ENCODE peak calls at places on chromosomes 3 and 15, in seven cellular contexts. One of them, this sample, is unnamed.

GRCh38 chr3:193978446-193978845 is 157.5 kb upstream of the HES1 start:
- DNase-seq in nephron progenitor cell: no peak
- DNase-seq in epithelial cell of proximal tubule: no peak
- DNase-seq in pancreas: no peak
- DNase-seq in left ventricle myocardium inferior: no peak
- DNase-seq in AG09319: no peak
- DNase-seq in Panc1: no peak
- DNase-seq in this sample: no peak

GRCh38 chr15:68010366-68010765 is 43.7 kb upstream of the PIAS1 start:
- DNase-seq in epithelial cell of proximal tubule: no peak
- DNase-seq in Panc1: no peak
- DNase-seq in AG09319: no peak
- DNase-seq in left ventricle myocardium inferior: no peak
- DNase-seq in pancreas: no peak
- DNase-seq in nephron progenitor cell: no peak
- DNase-seq in this sample: peak; percentile 53

GRCh38 chr15:94119923-94120775 is 111.2 kb upstream of the MCTP2 start:
- DNase-seq in AG09319: peak; percentile 78
- DNase-seq in epithelial cell of proximal tubule: peak; percentile 63
- DNase-seq in Panc1: peak; percentile 77
- DNase-seq in pancreas: peak; percentile 20
- DNase-seq in left ventricle myocardium inferior: peak; percentile 27
- DNase-seq in nephron progenitor cell: peak; percentile 55
- DNase-seq in this sample: peak; percentile 84

GRCh38 chr3:153356908-153357307 is 194.9 kb downstream of the RAP2B start:
- DNase-seq in epithelial cell of proximal tubule: no peak
- DNase-seq in Panc1: no peak
- DNase-seq in AG09319: no peak
- DNase-seq in nephron progenitor cell: no peak
- DNase-seq in pancreas: no peak
- DNase-seq in left ventricle myocardium inferior: no peak
- DNase-seq in this sample: no peak

GRCh38 chr15:68275165-68275746 is 2.3 kb upstream of the FEM1B start:
- DNase-seq in epithelial cell of proximal tubule: no peak
- DNase-seq in nephron progenitor cell: no peak
- DNase-seq in Panc1: no peak
- DNase-seq in left ventricle myocardium inferior: no peak
- DNase-seq in AG09319: no peak
- DNase-seq in pancreas: no peak
- DNase-seq in this sample: no peak

GRCh38 chr15:74626752-74627692 is 11.4 kb downstream of the CLK3 start:
- DNase-seq in pancreas: no peak
- DNase-seq in AG09319: no peak
- DNase-seq in nephron progenitor cell: no peak
- DNase-seq in epithelial cell of proximal tubule: no peak
- DNase-seq in left ventricle myocardium inferior: no peak
- DNase-seq in Panc1: no peak
- DNase-seq in this sample: no peak

GRCh38 chr3:30894521-30895289 is at the start of gene GADL1:
- DNase-seq in nephron progenitor cell: peak; percentile 74
- DNase-seq in Panc1: no peak
- DNase-seq in pancreas: peak; percentile 14
- DNase-seq in epithelial cell of proximal tubule: no peak
- DNase-seq in left ventricle myocardium inferior: peak; percentile 24
- DNase-seq in AG09319: no peak
- DNase-seq in this sample: peak; percentile 81

GRCh38 chr3:100040846-100041245 is 73.5 kb downstream of the FILIP1L start:
- DNase-seq in pancreas: no peak
- DNase-seq in left ventricle myocardium inferior: no peak
- DNase-seq in Panc1: no peak
- DNase-seq in AG09319: no peak
- DNase-seq in epithelial cell of proximal tubule: no peak
- DNase-seq in nephron progenitor cell: no peak
- DNase-seq in this sample: no peak

GRCh38 chr3:113977822-113978221 is 30.0 kb downstream of the ZDHHC23 start:
- DNase-seq in epithelial cell of proximal tubule: no peak
- DNase-seq in pancreas: no peak
- DNase-seq in Panc1: no peak
- DNase-seq in AG09319: no peak
- DNase-seq in left ventricle myocardium inferior: no peak
- DNase-seq in nephron progenitor cell: no peak
- DNase-seq in this sample: no peak

GRCh38 chr3:101311676-101312075 is 8.7 kb downstream of the IMPG2 start:
- DNase-seq in pancreas: no peak
- DNase-seq in left ventricle myocardium inferior: no peak
- DNase-seq in epithelial cell of proximal tubule: no peak
- DNase-seq in nephron progenitor cell: no peak
- DNase-seq in Panc1: no peak
- DNase-seq in AG09319: no peak
- DNase-seq in this sample: no peak

GRCh38 chr3:130601662-130602061 is 84.7 kb downstream of the COL6A6 start:
- DNase-seq in epithelial cell of proximal tubule: no peak
- DNase-seq in nephron progenitor cell: no peak
- DNase-seq in AG09319: no peak
- DNase-seq in pancreas: no peak
- DNase-seq in Panc1: no peak
- DNase-seq in left ventricle myocardium inferior: no peak
- DNase-seq in this sample: no peak

GRCh38 chr3:51637941-51638471 is 33.0 kb upstream of the TEX264 start:
- DNase-seq in epithelial cell of proximal tubule: peak; percentile 40
- DNase-seq in nephron progenitor cell: peak; percentile 18
- DNase-seq in left ventricle myocardium inferior: no peak
- DNase-seq in pancreas: no peak
- DNase-seq in Panc1: peak; percentile 36
- DNase-seq in AG09319: peak; percentile 25
- DNase-seq in this sample: peak; percentile 89

GRCh38 chr3:168472811-168473210 is 377.1 kb upstream of the GOLIM4 start:
- DNase-seq in nephron progenitor cell: no peak
- DNase-seq in left ventricle myocardium inferior: no peak
- DNase-seq in epithelial cell of proximal tubule: no peak
- DNase-seq in Panc1: no peak
- DNase-seq in pancreas: no peak
- DNase-seq in AG09319: no peak
- DNase-seq in this sample: no peak

GRCh38 chr3:100073555-100074307 is 40.6 kb downstream of the FILIP1L start:
- DNase-seq in Panc1: no peak
- DNase-seq in nephron progenitor cell: peak; percentile 30
- DNase-seq in epithelial cell of proximal tubule: no peak
- DNase-seq in AG09319: peak; percentile 43
- DNase-seq in left ventricle myocardium inferior: peak; percentile 27
- DNase-seq in pancreas: no peak
- DNase-seq in this sample: peak; percentile 65

GRCh38 chr15:91214675-91215590 is 114.9 kb downstream of the SV2B start:
- DNase-seq in epithelial cell of proximal tubule: no peak
- DNase-seq in nephron progenitor cell: no peak
- DNase-seq in left ventricle myocardium inferior: no peak
- DNase-seq in pancreas: no peak
- DNase-seq in AG09319: no peak
- DNase-seq in Panc1: no peak
- DNase-seq in this sample: peak; percentile 52

GRCh38 chr15:89052474-89052873 is 35.8 kb upstream of the ABHD2 start:
- DNase-seq in pancreas: no peak
- DNase-seq in nephron progenitor cell: no peak
- DNase-seq in epithelial cell of proximal tubule: no peak
- DNase-seq in Panc1: no peak
- DNase-seq in AG09319: peak; percentile 87
- DNase-seq in left ventricle myocardium inferior: no peak
- DNase-seq in this sample: no peak

GRCh38 chr15:74821091-74821789 is 5.2 kb upstream of the CPLX3 start:
- DNase-seq in left ventricle myocardium inferior: no peak
- DNase-seq in AG09319: no peak
- DNase-seq in Panc1: no peak
- DNase-seq in pancreas: no peak
- DNase-seq in epithelial cell of proximal tubule: no peak
- DNase-seq in nephron progenitor cell: no peak
- DNase-seq in this sample: peak; percentile 65

GRCh38 chr3:122628567-122628966 is 51.1 kb downstream of the PARP15 start:
- DNase-seq in epithelial cell of proximal tubule: no peak
- DNase-seq in nephron progenitor cell: no peak
- DNase-seq in pancreas: no peak
- DNase-seq in AG09319: no peak
- DNase-seq in left ventricle myocardium inferior: no peak
- DNase-seq in Panc1: no peak
- DNase-seq in this sample: no peak

GRCh38 chr3:43707998-43708397 is 17.3 kb downstream of the ABHD5 start:
- DNase-seq in pancreas: no peak
- DNase-seq in left ventricle myocardium inferior: no peak
- DNase-seq in epithelial cell of proximal tubule: peak; percentile 87
- DNase-seq in Panc1: peak; percentile 15
- DNase-seq in AG09319: no peak
- DNase-seq in nephron progenitor cell: no peak
- DNase-seq in this sample: no peak

GRCh38 chr3:45204136-45204535 is 22.0 kb downstream of the TMEM158 start:
- DNase-seq in AG09319: no peak
- DNase-seq in pancreas: no peak
- DNase-seq in left ventricle myocardium inferior: no peak
- DNase-seq in epithelial cell of proximal tubule: no peak
- DNase-seq in Panc1: no peak
- DNase-seq in nephron progenitor cell: no peak
- DNase-seq in this sample: no peak

DNA sequence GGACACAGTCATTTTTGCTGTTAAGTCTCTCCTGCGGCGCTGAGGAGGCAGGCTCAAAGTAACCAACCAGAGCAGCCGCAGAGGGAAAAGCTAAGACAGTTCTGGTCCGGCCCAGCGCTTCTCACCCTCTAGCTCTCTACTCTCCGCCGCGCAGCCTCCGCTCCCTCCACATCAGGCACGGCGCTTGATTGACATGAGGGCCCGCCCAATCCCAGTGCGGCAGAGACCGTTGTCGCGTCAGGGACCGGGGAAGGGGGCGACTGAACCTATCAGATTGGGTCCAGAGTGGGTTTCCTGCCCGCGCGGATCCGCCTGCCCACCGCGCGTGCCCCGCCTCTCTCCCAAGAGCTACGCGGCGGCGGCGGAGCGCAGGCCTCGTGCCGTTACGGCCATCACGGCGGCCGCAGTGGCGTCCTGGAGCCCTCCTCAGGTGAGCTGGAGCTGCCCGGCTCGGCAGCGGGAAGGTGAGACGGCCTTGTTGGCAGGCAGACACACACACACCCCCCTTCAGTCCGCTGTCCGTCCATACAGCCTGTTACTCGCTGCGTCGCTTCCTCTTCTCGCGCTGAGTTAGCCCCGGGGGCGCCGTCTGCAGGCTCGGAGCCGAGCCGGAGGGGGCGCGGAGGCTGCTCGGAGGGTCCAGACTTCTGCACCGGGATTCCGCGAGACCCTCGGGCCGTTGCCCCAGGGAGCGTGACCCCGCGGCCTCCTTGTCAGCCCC is at the start of gene NCK1:
- DNase-seq in epithelial cell of proximal tubule: peak; percentile 65
- DNase-seq in left ventricle myocardium inferior: peak; percentile 99
- DNase-seq in nephron progenitor cell: peak; percentile 97
- DNase-seq in AG09319: peak; percentile 95
- DNase-seq in Panc1: peak; percentile 85
- DNase-seq in pancreas: peak; percentile 96
- DNase-seq in this sample: peak; percentile 99
- TF ChIP-seq CTCF in epithelial cell of proximal tubule: no peak
- TF ChIP-seq CTCF in left ventricle myocardium inferior: peak; percentile 39
- TF ChIP-seq CTCF in nephron progenitor cell: no peak
- TF ChIP-seq CTCF in AG09319: no peak
- TF ChIP-seq CTCF in Panc1: no peak
- TF ChIP-seq CTCF in pancreas: no peak
- TF ChIP-seq CTCF in this sample: peak; percentile 47

DNA sequence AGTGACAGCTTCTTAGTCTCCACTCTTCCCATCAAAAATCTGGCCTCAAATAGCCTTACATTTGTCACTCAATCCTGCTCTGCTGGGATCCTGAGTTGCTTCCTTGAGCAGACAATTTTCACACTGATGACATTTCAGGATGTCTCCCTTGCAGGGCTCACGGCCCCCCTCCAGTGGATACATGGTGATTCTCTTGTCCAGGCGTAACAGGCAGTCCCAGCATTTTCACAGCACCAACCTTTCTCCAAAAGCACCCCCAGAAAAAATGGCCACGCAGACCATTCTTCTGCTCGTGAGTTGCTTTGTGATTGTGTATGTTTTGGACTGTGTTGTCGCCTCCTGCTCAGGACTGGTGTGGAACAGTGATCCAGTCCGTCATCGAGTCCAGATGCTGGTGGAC is 47.4 kb upstream of the WNT7A start:
- DNase-seq in pancreas: no peak
- DNase-seq in AG09319: no peak
- DNase-seq in nephron progenitor cell: no peak
- DNase-seq in epithelial cell of proximal tubule: no peak
- DNase-seq in left ventricle myocardium inferior: no peak
- DNase-seq in Panc1: no peak
- DNase-seq in this sample: peak; percentile 62
- TF ChIP-seq CTCF in pancreas: no peak
- TF ChIP-seq CTCF in AG09319: no peak
- TF ChIP-seq CTCF in nephron progenitor cell: peak; percentile 7
- TF ChIP-seq CTCF in epithelial cell of proximal tubule: no peak
- TF ChIP-seq CTCF in left ventricle myocardium inferior: peak; percentile 21
- TF ChIP-seq CTCF in Panc1: peak; percentile 57
- TF ChIP-seq CTCF in this sample: peak; percentile 61

GRCh38 chr15:70096975-70097336 is 761 bp downstream of the TLE3 start:
- DNase-seq in pancreas: peak; percentile 64
- DNase-seq in AG09319: no peak
- DNase-seq in left ventricle myocardium inferior: no peak
- DNase-seq in Panc1: no peak
- DNase-seq in epithelial cell of proximal tubule: no peak
- DNase-seq in nephron progenitor cell: no peak
- DNase-seq in this sample: no peak

GRCh38 chr15:70099167-70099965 is 1.6 kb upstream of the TLE3 start:
- DNase-seq in Panc1: peak; percentile 95
- DNase-seq in nephron progenitor cell: peak; percentile 100
- DNase-seq in AG09319: peak; percentile 99
- DNase-seq in left ventricle myocardium inferior: peak; percentile 100
- DNase-seq in epithelial cell of proximal tubule: peak; percentile 89
- DNase-seq in pancreas: peak; percentile 100
- DNase-seq in this sample: peak; percentile 100

GRCh38 chr15:70098461-70099166 is 897 bp upstream of the TLE3 start:
- DNase-seq in pancreas: peak; percentile 73
- DNase-seq in left ventricle myocardium inferior: peak; percentile 35
- DNase-seq in Panc1: no peak
- DNase-seq in nephron progenitor cell: peak; percentile 67
- DNase-seq in AG09319: no peak
- DNase-seq in epithelial cell of proximal tubule: no peak
- DNase-seq in this sample: peak; percentile 89

GRCh38 chr15:70097337-70098169 is at the start of gene TLE3:
- DNase-seq in nephron progenitor cell: peak; percentile 98
- DNase-seq in pancreas: peak; percentile 99
- DNase-seq in AG09319: peak; percentile 94
- DNase-seq in epithelial cell of proximal tubule: peak; percentile 83
- DNase-seq in Panc1: peak; percentile 92
- DNase-seq in left ventricle myocardium inferior: peak; percentile 99
- DNase-seq in this sample: peak; percentile 99

DNA sequence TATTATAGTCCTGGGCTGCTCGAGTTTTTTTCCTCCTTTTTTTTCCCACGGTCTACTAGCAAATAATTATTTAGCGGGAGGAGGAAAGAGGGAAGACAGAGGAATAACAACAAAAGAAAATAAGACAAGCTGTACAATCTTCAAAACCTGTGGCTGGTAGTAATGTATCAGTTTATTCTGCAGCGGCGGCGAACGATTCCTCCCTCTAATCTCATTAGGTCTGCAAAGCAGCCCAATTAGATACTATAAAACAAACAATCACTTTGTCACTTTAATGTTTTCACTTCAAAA is 398 bp upstream of the TLE3 start:
- DNase-seq in pancreas: no peak
- DNase-seq in AG09319: no peak
- DNase-seq in nephron progenitor cell: no peak
- DNase-seq in left ventricle myocardium inferior: no peak
- DNase-seq in Panc1: no peak
- DNase-seq in epithelial cell of proximal tubule: no peak
- DNase-seq in this sample: no peak
- TF ChIP-seq CTCF in pancreas: no peak
- TF ChIP-seq CTCF in AG09319: no peak
- TF ChIP-seq CTCF in nephron progenitor cell: no peak
- TF ChIP-seq CTCF in left ventricle myocardium inferior: no peak
- TF ChIP-seq CTCF in Panc1: peak; percentile 17
- TF ChIP-seq CTCF in epithelial cell of proximal tubule: no peak
- TF ChIP-seq CTCF in this sample: peak; percentile 33

GRCh38 chr3:32883817-32884216 is 66.0 kb downstream of the TRIM71 start:
- DNase-seq in AG09319: no peak
- DNase-seq in Panc1: no peak
- DNase-seq in left ventricle myocardium inferior: no peak
- DNase-seq in epithelial cell of proximal tubule: no peak
- DNase-seq in nephron progenitor cell: no peak
- DNase-seq in pancreas: no peak
- DNase-seq in this sample: no peak
- TF ChIP-seq CTCF in AG09319: no peak
- TF ChIP-seq CTCF in Panc1: no peak
- TF ChIP-seq CTCF in left ventricle myocardium inferior: no peak
- TF ChIP-seq CTCF in epithelial cell of proximal tubule: no peak
- TF ChIP-seq CTCF in nephron progenitor cell: no peak
- TF ChIP-seq CTCF in pancreas: no peak
- TF ChIP-seq CTCF in this sample: no peak